ENCODE peak calls at places on chromosomes 11 and 22, in seven cellular contexts. One of them, this sample, is unnamed.

GRCh38 chr11:116427903-116428637 is 344.7 kb downstream of the BUD13 start:
- DNase-seq in activated CD4-positive, alpha-beta T cell treated with anti-CD3 and anti-CD28 coated beads, Interleukin-2, amount 10 ng/mL, durations not matched to agents 7 days and 5 days: no peak
- DNase-seq in HCT116: no peak
- DNase-seq in nucleus accumbens: peak
- DNase-seq in GM03348: no peak
- DNase-seq in mucosa of gallbladder: no peak
- DNase-seq in cardiac fibroblast: no peak
- DNase-seq in this sample: peak

GRCh38 chr11:27505781-27506180 is 788 bp downstream of the LIN7C start:
- DNase-seq in cardiac fibroblast: peak
- DNase-seq in GM03348: no peak
- DNase-seq in activated CD4-positive, alpha-beta T cell treated with anti-CD3 and anti-CD28 coated beads, Interleukin-2, amount 10 ng/mL, durations not matched to agents 7 days and 5 days: no peak
- DNase-seq in mucosa of gallbladder: no peak
- DNase-seq in nucleus accumbens: no peak
- DNase-seq in HCT116: no peak
- DNase-seq in this sample: no peak

GRCh38 chr22:19824197-19825015 is 30.3 kb downstream of the GNB1L start:
- DNase-seq in cardiac fibroblast: no peak
- DNase-seq in HCT116: no peak
- DNase-seq in mucosa of gallbladder: peak
- DNase-seq in nucleus accumbens: no peak
- DNase-seq in GM03348: peak
- DNase-seq in activated CD4-positive, alpha-beta T cell treated with anti-CD3 and anti-CD28 coated beads, Interleukin-2, amount 10 ng/mL, durations not matched to agents 7 days and 5 days: peak
- DNase-seq in this sample: no peak

GRCh38 chr11:101428918-101429317 is 154.9 kb downstream of the TRPC6 start:
- DNase-seq in HCT116: peak
- DNase-seq in nucleus accumbens: no peak
- DNase-seq in GM03348: peak
- DNase-seq in activated CD4-positive, alpha-beta T cell treated with anti-CD3 and anti-CD28 coated beads, Interleukin-2, amount 10 ng/mL, durations not matched to agents 7 days and 5 days: no peak
- DNase-seq in cardiac fibroblast: peak
- DNase-seq in mucosa of gallbladder: no peak
- DNase-seq in this sample: no peak

GRCh38 chr11:94762995-94763394 is 5.2 kb upstream of the AMOTL1 start:
- DNase-seq in mucosa of gallbladder: no peak
- DNase-seq in GM03348: no peak
- DNase-seq in cardiac fibroblast: no peak
- DNase-seq in nucleus accumbens: no peak
- DNase-seq in activated CD4-positive, alpha-beta T cell treated with anti-CD3 and anti-CD28 coated beads, Interleukin-2, amount 10 ng/mL, durations not matched to agents 7 days and 5 days: no peak
- DNase-seq in HCT116: no peak
- DNase-seq in this sample: no peak

GRCh38 chr11:75325713-75326438 is 25.6 kb downstream of the ARRB1 start:
- DNase-seq in activated CD4-positive, alpha-beta T cell treated with anti-CD3 and anti-CD28 coated beads, Interleukin-2, amount 10 ng/mL, durations not matched to agents 7 days and 5 days: no peak
- DNase-seq in HCT116: peak
- DNase-seq in cardiac fibroblast: peak
- DNase-seq in nucleus accumbens: peak
- DNase-seq in GM03348: peak
- DNase-seq in mucosa of gallbladder: peak
- DNase-seq in this sample: no peak

GRCh38 chr22:27990879-27991278 is 71.8 kb upstream of the PITPNB start:
- DNase-seq in HCT116: peak
- DNase-seq in activated CD4-positive, alpha-beta T cell treated with anti-CD3 and anti-CD28 coated beads, Interleukin-2, amount 10 ng/mL, durations not matched to agents 7 days and 5 days: no peak
- DNase-seq in mucosa of gallbladder: peak
- DNase-seq in cardiac fibroblast: peak
- DNase-seq in nucleus accumbens: no peak
- DNase-seq in GM03348: no peak
- DNase-seq in this sample: peak

GRCh38 chr11:120985718-120986569 is 38.0 kb upstream of the TBCEL start:
- DNase-seq in nucleus accumbens: peak
- DNase-seq in activated CD4-positive, alpha-beta T cell treated with anti-CD3 and anti-CD28 coated beads, Interleukin-2, amount 10 ng/mL, durations not matched to agents 7 days and 5 days: peak
- DNase-seq in mucosa of gallbladder: peak
- DNase-seq in GM03348: peak
- DNase-seq in HCT116: no peak
- DNase-seq in cardiac fibroblast: peak
- DNase-seq in this sample: peak

GRCh38 chr11:68546555-68546954 is 86.0 kb downstream of the PPP6R3 start:
- DNase-seq in activated CD4-positive, alpha-beta T cell treated with anti-CD3 and anti-CD28 coated beads, Interleukin-2, amount 10 ng/mL, durations not matched to agents 7 days and 5 days: no peak
- DNase-seq in GM03348: no peak
- DNase-seq in HCT116: no peak
- DNase-seq in cardiac fibroblast: no peak
- DNase-seq in mucosa of gallbladder: no peak
- DNase-seq in nucleus accumbens: no peak
- DNase-seq in this sample: no peak

GRCh38 chr11:62905927-62906531 is 15.1 kb downstream of the CHRM1 start:
- DNase-seq in mucosa of gallbladder: peak
- DNase-seq in activated CD4-positive, alpha-beta T cell treated with anti-CD3 and anti-CD28 coated beads, Interleukin-2, amount 10 ng/mL, durations not matched to agents 7 days and 5 days: peak
- DNase-seq in HCT116: peak
- DNase-seq in cardiac fibroblast: peak
- DNase-seq in nucleus accumbens: peak
- DNase-seq in GM03348: peak
- DNase-seq in this sample: peak

GRCh38 chr11:74321487-74322188 is 10.2 kb upstream of the P4HA3 start:
- DNase-seq in activated CD4-positive, alpha-beta T cell treated with anti-CD3 and anti-CD28 coated beads, Interleukin-2, amount 10 ng/mL, durations not matched to agents 7 days and 5 days: peak
- DNase-seq in cardiac fibroblast: peak
- DNase-seq in HCT116: no peak
- DNase-seq in mucosa of gallbladder: no peak
- DNase-seq in nucleus accumbens: no peak
- DNase-seq in GM03348: peak
- DNase-seq in this sample: no peak

GRCh38 chr11:108220721-108221346 is 1.6 kb downstream of the NPAT start:
- DNase-seq in GM03348: no peak
- DNase-seq in cardiac fibroblast: peak
- DNase-seq in mucosa of gallbladder: no peak
- DNase-seq in HCT116: no peak
- DNase-seq in activated CD4-positive, alpha-beta T cell treated with anti-CD3 and anti-CD28 coated beads, Interleukin-2, amount 10 ng/mL, durations not matched to agents 7 days and 5 days: peak
- DNase-seq in nucleus accumbens: no peak
- DNase-seq in this sample: peak

GRCh38 chr11:9266132-9266736 is 1.1 kb upstream of the DENND5A start:
- DNase-seq in mucosa of gallbladder: no peak
- DNase-seq in HCT116: no peak
- DNase-seq in GM03348: no peak
- DNase-seq in nucleus accumbens: no peak
- DNase-seq in cardiac fibroblast: no peak
- DNase-seq in activated CD4-positive, alpha-beta T cell treated with anti-CD3 and anti-CD28 coated beads, Interleukin-2, amount 10 ng/mL, durations not matched to agents 7 days and 5 days: no peak
- DNase-seq in this sample: no peak

GRCh38 chr22:42408276-42408675 is 23.9 kb downstream of the NFAM1 start:
- DNase-seq in nucleus accumbens: no peak
- DNase-seq in HCT116: no peak
- DNase-seq in activated CD4-positive, alpha-beta T cell treated with anti-CD3 and anti-CD28 coated beads, Interleukin-2, amount 10 ng/mL, durations not matched to agents 7 days and 5 days: no peak
- DNase-seq in cardiac fibroblast: no peak
- DNase-seq in GM03348: no peak
- DNase-seq in mucosa of gallbladder: no peak
- DNase-seq in this sample: no peak

GRCh38 chr11:47413908-47414684 is 5.7 kb downstream of the SLC39A13 start:
- DNase-seq in mucosa of gallbladder: no peak
- DNase-seq in cardiac fibroblast: peak
- DNase-seq in activated CD4-positive, alpha-beta T cell treated with anti-CD3 and anti-CD28 coated beads, Interleukin-2, amount 10 ng/mL, durations not matched to agents 7 days and 5 days: no peak
- DNase-seq in GM03348: peak
- DNase-seq in HCT116: no peak
- DNase-seq in nucleus accumbens: no peak
- DNase-seq in this sample: no peak

GRCh38 chr11:17694711-17695110 is 24.7 kb upstream of the MYOD1 start:
- DNase-seq in GM03348: no peak
- DNase-seq in nucleus accumbens: no peak
- DNase-seq in cardiac fibroblast: no peak
- DNase-seq in mucosa of gallbladder: no peak
- DNase-seq in activated CD4-positive, alpha-beta T cell treated with anti-CD3 and anti-CD28 coated beads, Interleukin-2, amount 10 ng/mL, durations not matched to agents 7 days and 5 days: no peak
- DNase-seq in HCT116: no peak
- DNase-seq in this sample: no peak

GRCh38 chr11:1831338-1832180 is 3.2 kb upstream of the SYT8 start:
- DNase-seq in GM03348: no peak
- DNase-seq in HCT116: no peak
- DNase-seq in nucleus accumbens: no peak
- DNase-seq in mucosa of gallbladder: no peak
- DNase-seq in activated CD4-positive, alpha-beta T cell treated with anti-CD3 and anti-CD28 coated beads, Interleukin-2, amount 10 ng/mL, durations not matched to agents 7 days and 5 days: no peak
- DNase-seq in cardiac fibroblast: no peak
- DNase-seq in this sample: no peak

GRCh38 chr22:45482169-45482568 is 20.5 kb upstream of the FBLN1 start:
- DNase-seq in nucleus accumbens: no peak
- DNase-seq in HCT116: no peak
- DNase-seq in GM03348: no peak
- DNase-seq in activated CD4-positive, alpha-beta T cell treated with anti-CD3 and anti-CD28 coated beads, Interleukin-2, amount 10 ng/mL, durations not matched to agents 7 days and 5 days: no peak
- DNase-seq in cardiac fibroblast: no peak
- DNase-seq in mucosa of gallbladder: no peak
- DNase-seq in this sample: no peak

GRCh38 chr22:44193537-44193896 is 12.8 kb downstream of the PARVG start:
- DNase-seq in HCT116: no peak
- DNase-seq in activated CD4-positive, alpha-beta T cell treated with anti-CD3 and anti-CD28 coated beads, Interleukin-2, amount 10 ng/mL, durations not matched to agents 7 days and 5 days: peak
- DNase-seq in cardiac fibroblast: no peak
- DNase-seq in mucosa of gallbladder: no peak
- DNase-seq in nucleus accumbens: no peak
- DNase-seq in GM03348: no peak
- DNase-seq in this sample: no peak

GRCh38 chr11:130278745-130279144 is 36.0 kb downstream of the ZBTB44 start:
- DNase-seq in mucosa of gallbladder: no peak
- DNase-seq in GM03348: no peak
- DNase-seq in HCT116: no peak
- DNase-seq in activated CD4-positive, alpha-beta T cell treated with anti-CD3 and anti-CD28 coated beads, Interleukin-2, amount 10 ng/mL, durations not matched to agents 7 days and 5 days: no peak
- DNase-seq in nucleus accumbens: no peak
- DNase-seq in cardiac fibroblast: peak
- DNase-seq in this sample: no peak

GRCh38 chr11:8834379-8834778 is 76.6 kb upstream of the AKIP1 start:
- DNase-seq in cardiac fibroblast: peak
- DNase-seq in nucleus accumbens: no peak
- DNase-seq in activated CD4-positive, alpha-beta T cell treated with anti-CD3 and anti-CD28 coated beads, Interleukin-2, amount 10 ng/mL, durations not matched to agents 7 days and 5 days: no peak
- DNase-seq in mucosa of gallbladder: no peak
- DNase-seq in GM03348: no peak
- DNase-seq in HCT116: no peak
- DNase-seq in this sample: no peak

GRCh38 chr11:126496576-126497403 is 141.3 kb downstream of the ST3GAL4 start:
- DNase-seq in HCT116: no peak
- DNase-seq in cardiac fibroblast: no peak
- DNase-seq in mucosa of gallbladder: no peak
- DNase-seq in activated CD4-positive, alpha-beta T cell treated with anti-CD3 and anti-CD28 coated beads, Interleukin-2, amount 10 ng/mL, durations not matched to agents 7 days and 5 days: no peak
- DNase-seq in nucleus accumbens: no peak
- DNase-seq in GM03348: no peak
- DNase-seq in this sample: no peak

GRCh38 chr11:9838961-9839360 is 175.1 kb downstream of the SWAP70 start:
- DNase-seq in mucosa of gallbladder: no peak
- DNase-seq in HCT116: no peak
- DNase-seq in nucleus accumbens: no peak
- DNase-seq in activated CD4-positive, alpha-beta T cell treated with anti-CD3 and anti-CD28 coated beads, Interleukin-2, amount 10 ng/mL, durations not matched to agents 7 days and 5 days: no peak
- DNase-seq in cardiac fibroblast: no peak
- DNase-seq in GM03348: no peak
- DNase-seq in this sample: no peak

GRCh38 chr11:63508009-63508408 is 2.1 kb downstream of the LGALS12 start:
- DNase-seq in HCT116: peak
- DNase-seq in activated CD4-positive, alpha-beta T cell treated with anti-CD3 and anti-CD28 coated beads, Interleukin-2, amount 10 ng/mL, durations not matched to agents 7 days and 5 days: peak
- DNase-seq in mucosa of gallbladder: peak
- DNase-seq in nucleus accumbens: peak
- DNase-seq in cardiac fibroblast: peak
- DNase-seq in GM03348: no peak
- DNase-seq in this sample: peak

GRCh38 chr11:64723907-64724862 is 1.2 kb upstream of the NRXN2 start:
- DNase-seq in activated CD4-positive, alpha-beta T cell treated with anti-CD3 and anti-CD28 coated beads, Interleukin-2, amount 10 ng/mL, durations not matched to agents 7 days and 5 days: no peak
- DNase-seq in mucosa of gallbladder: no peak
- DNase-seq in GM03348: no peak
- DNase-seq in HCT116: no peak
- DNase-seq in nucleus accumbens: no peak
- DNase-seq in cardiac fibroblast: no peak
- DNase-seq in this sample: no peak

GRCh38 chr11:58757449-58757848 is 25.7 kb upstream of the GLYAT start:
- DNase-seq in activated CD4-positive, alpha-beta T cell treated with anti-CD3 and anti-CD28 coated beads, Interleukin-2, amount 10 ng/mL, durations not matched to agents 7 days and 5 days: no peak
- DNase-seq in mucosa of gallbladder: no peak
- DNase-seq in HCT116: no peak
- DNase-seq in cardiac fibroblast: no peak
- DNase-seq in GM03348: no peak
- DNase-seq in nucleus accumbens: no peak
- DNase-seq in this sample: no peak

GRCh38 chr11:77636738-77637344 is 753 bp downstream of the CLNS1A start:
- DNase-seq in mucosa of gallbladder: no peak
- DNase-seq in nucleus accumbens: no peak
- DNase-seq in GM03348: peak
- DNase-seq in activated CD4-positive, alpha-beta T cell treated with anti-CD3 and anti-CD28 coated beads, Interleukin-2, amount 10 ng/mL, durations not matched to agents 7 days and 5 days: no peak
- DNase-seq in HCT116: no peak
- DNase-seq in cardiac fibroblast: no peak
- DNase-seq in this sample: no peak

GRCh38 chr11:70043482-70043881 is 34.6 kb upstream of the ANO1 start:
- DNase-seq in activated CD4-positive, alpha-beta T cell treated with anti-CD3 and anti-CD28 coated beads, Interleukin-2, amount 10 ng/mL, durations not matched to agents 7 days and 5 days: no peak
- DNase-seq in GM03348: no peak
- DNase-seq in cardiac fibroblast: no peak
- DNase-seq in nucleus accumbens: no peak
- DNase-seq in HCT116: no peak
- DNase-seq in mucosa of gallbladder: no peak
- DNase-seq in this sample: no peak

GRCh38 chr11:128905345-128906184 is 14.4 kb downstream of the KCNJ5 start:
- DNase-seq in activated CD4-positive, alpha-beta T cell treated with anti-CD3 and anti-CD28 coated beads, Interleukin-2, amount 10 ng/mL, durations not matched to agents 7 days and 5 days: peak
- DNase-seq in nucleus accumbens: peak
- DNase-seq in cardiac fibroblast: peak
- DNase-seq in HCT116: peak
- DNase-seq in mucosa of gallbladder: no peak
- DNase-seq in GM03348: peak
- DNase-seq in this sample: peak

GRCh38 chr11:118015385-118015841 is 29.2 kb downstream of the IL10RA start:
- DNase-seq in GM03348: no peak
- DNase-seq in mucosa of gallbladder: no peak
- DNase-seq in cardiac fibroblast: no peak
- DNase-seq in HCT116: no peak
- DNase-seq in nucleus accumbens: no peak
- DNase-seq in activated CD4-positive, alpha-beta T cell treated with anti-CD3 and anti-CD28 coated beads, Interleukin-2, amount 10 ng/mL, durations not matched to agents 7 days and 5 days: no peak
- DNase-seq in this sample: no peak